ENCODE peak calls at places on chromosome 2, in eight cellular contexts. One of them, this sample, is unnamed.

GRCh38 chr2:223600056-223600455 is 2.1 kb downstream of the SCG2 start:
- DNase-seq in NCI-H460: no peak
- DNase-seq in effector memory CD8-positive, alpha-beta T cell: no peak
- DNase-seq in activated T-helper 1 cell treated with Interleukin-2 at 50 U/mL for 16 hours: no peak
- DNase-seq in NCI-H1417: no peak
- DNase-seq in EH: peak; percentile 43
- DNase-seq in bronchial epithelial cell: no peak
- DNase-seq in stimulated activated CD8-positive, alpha-beta memory T cell treated with anti-CD3 and anti-CD28 coated beads, Interleukin-4, amount 100 ng/mL, for 1 hour: no peak
- DNase-seq in this sample: no peak

GRCh38 chr2:190446193-190446592 is 38.0 kb downstream of the MFSD6 start:
- DNase-seq in NCI-H460: no peak
- DNase-seq in effector memory CD8-positive, alpha-beta T cell: no peak
- DNase-seq in activated T-helper 1 cell treated with Interleukin-2 at 50 U/mL for 16 hours: no peak
- DNase-seq in NCI-H1417: no peak
- DNase-seq in EH: no peak
- DNase-seq in bronchial epithelial cell: no peak
- DNase-seq in stimulated activated CD8-positive, alpha-beta memory T cell treated with anti-CD3 and anti-CD28 coated beads, Interleukin-4, amount 100 ng/mL, for 1 hour: no peak
- DNase-seq in this sample: no peak

GRCh38 chr2:128424806-128425205 is 106.1 kb upstream of the HS6ST1 start:
- DNase-seq in NCI-H460: no peak
- DNase-seq in effector memory CD8-positive, alpha-beta T cell: no peak
- DNase-seq in activated T-helper 1 cell treated with Interleukin-2 at 50 U/mL for 16 hours: no peak
- DNase-seq in NCI-H1417: no peak
- DNase-seq in EH: no peak
- DNase-seq in bronchial epithelial cell: no peak
- DNase-seq in stimulated activated CD8-positive, alpha-beta memory T cell treated with anti-CD3 and anti-CD28 coated beads, Interleukin-4, amount 100 ng/mL, for 1 hour: no peak
- DNase-seq in this sample: no peak

GRCh38 chr2:173216668-173217067 is 138.0 kb upstream of the CDCA7 start:
- DNase-seq in NCI-H460: no peak
- DNase-seq in effector memory CD8-positive, alpha-beta T cell: no peak
- DNase-seq in activated T-helper 1 cell treated with Interleukin-2 at 50 U/mL for 16 hours: no peak
- DNase-seq in NCI-H1417: no peak
- DNase-seq in EH: no peak
- DNase-seq in bronchial epithelial cell: no peak
- DNase-seq in stimulated activated CD8-positive, alpha-beta memory T cell treated with anti-CD3 and anti-CD28 coated beads, Interleukin-4, amount 100 ng/mL, for 1 hour: no peak
- DNase-seq in this sample: no peak

GRCh38 chr2:54586062-54586982 is 130.2 kb downstream of the SPTBN1 start:
- DNase-seq in NCI-H460: no peak
- DNase-seq in effector memory CD8-positive, alpha-beta T cell: no peak
- DNase-seq in activated T-helper 1 cell treated with Interleukin-2 at 50 U/mL for 16 hours: no peak
- DNase-seq in NCI-H1417: no peak
- DNase-seq in EH: no peak
- DNase-seq in bronchial epithelial cell: no peak
- DNase-seq in stimulated activated CD8-positive, alpha-beta memory T cell treated with anti-CD3 and anti-CD28 coated beads, Interleukin-4, amount 100 ng/mL, for 1 hour: no peak
- DNase-seq in this sample: no peak

GRCh38 chr2:104755026-104755856 is 98.7 kb upstream of the POU3F3 start:
- DNase-seq in NCI-H460: no peak
- DNase-seq in effector memory CD8-positive, alpha-beta T cell: no peak
- DNase-seq in activated T-helper 1 cell treated with Interleukin-2 at 50 U/mL for 16 hours: no peak
- DNase-seq in NCI-H1417: no peak
- DNase-seq in EH: peak; percentile 37
- DNase-seq in bronchial epithelial cell: no peak
- DNase-seq in stimulated activated CD8-positive, alpha-beta memory T cell treated with anti-CD3 and anti-CD28 coated beads, Interleukin-4, amount 100 ng/mL, for 1 hour: no peak
- DNase-seq in this sample: no peak

GRCh38 chr2:170680172-170680913 is 34.8 kb upstream of the SP5 start:
- DNase-seq in NCI-H460: no peak
- DNase-seq in effector memory CD8-positive, alpha-beta T cell: no peak
- DNase-seq in activated T-helper 1 cell treated with Interleukin-2 at 50 U/mL for 16 hours: no peak
- DNase-seq in NCI-H1417: no peak
- DNase-seq in EH: no peak
- DNase-seq in bronchial epithelial cell: no peak
- DNase-seq in stimulated activated CD8-positive, alpha-beta memory T cell treated with anti-CD3 and anti-CD28 coated beads, Interleukin-4, amount 100 ng/mL, for 1 hour: no peak
- DNase-seq in this sample: no peak

GRCh38 chr2:165601866-165602636 is 132.6 kb downstream of the CSRNP3 start:
- DNase-seq in NCI-H460: peak; percentile 40
- DNase-seq in effector memory CD8-positive, alpha-beta T cell: no peak
- DNase-seq in activated T-helper 1 cell treated with Interleukin-2 at 50 U/mL for 16 hours: no peak
- DNase-seq in NCI-H1417: no peak
- DNase-seq in EH: peak; percentile 43
- DNase-seq in bronchial epithelial cell: peak; percentile 93
- DNase-seq in stimulated activated CD8-positive, alpha-beta memory T cell treated with anti-CD3 and anti-CD28 coated beads, Interleukin-4, amount 100 ng/mL, for 1 hour: no peak
- DNase-seq in this sample: no peak

GRCh38 chr2:74867841-74868658 is 34.1 kb downstream of the HK2 start:
- DNase-seq in NCI-H460: no peak
- DNase-seq in effector memory CD8-positive, alpha-beta T cell: no peak
- DNase-seq in activated T-helper 1 cell treated with Interleukin-2 at 50 U/mL for 16 hours: no peak
- DNase-seq in NCI-H1417: no peak
- DNase-seq in EH: peak; percentile 98
- DNase-seq in bronchial epithelial cell: no peak
- DNase-seq in stimulated activated CD8-positive, alpha-beta memory T cell treated with anti-CD3 and anti-CD28 coated beads, Interleukin-4, amount 100 ng/mL, for 1 hour: no peak
- DNase-seq in this sample: no peak

GRCh38 chr2:118249970-118250369 is 161.7 kb downstream of the INSIG2 start:
- DNase-seq in NCI-H460: no peak
- DNase-seq in effector memory CD8-positive, alpha-beta T cell: no peak
- DNase-seq in activated T-helper 1 cell treated with Interleukin-2 at 50 U/mL for 16 hours: no peak
- DNase-seq in NCI-H1417: no peak
- DNase-seq in EH: peak; percentile 72
- DNase-seq in bronchial epithelial cell: peak; percentile 89
- DNase-seq in stimulated activated CD8-positive, alpha-beta memory T cell treated with anti-CD3 and anti-CD28 coated beads, Interleukin-4, amount 100 ng/mL, for 1 hour: no peak
- DNase-seq in this sample: no peak

GRCh38 chr2:39871291-39871761 is 92.3 kb upstream of the THUMPD2 start:
- DNase-seq in NCI-H460: no peak
- DNase-seq in effector memory CD8-positive, alpha-beta T cell: no peak
- DNase-seq in activated T-helper 1 cell treated with Interleukin-2 at 50 U/mL for 16 hours: no peak
- DNase-seq in NCI-H1417: peak; percentile 77
- DNase-seq in EH: peak; percentile 99
- DNase-seq in bronchial epithelial cell: peak; percentile 89
- DNase-seq in stimulated activated CD8-positive, alpha-beta memory T cell treated with anti-CD3 and anti-CD28 coated beads, Interleukin-4, amount 100 ng/mL, for 1 hour: no peak
- DNase-seq in this sample: no peak

GRCh38 chr2:25567406-25567805 is 106.0 kb downstream of the DTNB start:
- DNase-seq in NCI-H460: peak; percentile 12
- DNase-seq in effector memory CD8-positive, alpha-beta T cell: no peak
- DNase-seq in activated T-helper 1 cell treated with Interleukin-2 at 50 U/mL for 16 hours: no peak
- DNase-seq in NCI-H1417: peak; percentile 31
- DNase-seq in EH: peak; percentile 71
- DNase-seq in bronchial epithelial cell: peak; percentile 45
- DNase-seq in stimulated activated CD8-positive, alpha-beta memory T cell treated with anti-CD3 and anti-CD28 coated beads, Interleukin-4, amount 100 ng/mL, for 1 hour: no peak
- DNase-seq in this sample: no peak

GRCh38 chr2:40725950-40726349 is 274.1 kb upstream of the SLC8A1 start:
- DNase-seq in NCI-H460: no peak
- DNase-seq in effector memory CD8-positive, alpha-beta T cell: no peak
- DNase-seq in activated T-helper 1 cell treated with Interleukin-2 at 50 U/mL for 16 hours: no peak
- DNase-seq in NCI-H1417: no peak
- DNase-seq in EH: no peak
- DNase-seq in bronchial epithelial cell: peak; percentile 60
- DNase-seq in stimulated activated CD8-positive, alpha-beta memory T cell treated with anti-CD3 and anti-CD28 coated beads, Interleukin-4, amount 100 ng/mL, for 1 hour: no peak
- DNase-seq in this sample: no peak

GRCh38 chr2:165440367-165440766 is 29.1 kb upstream of the CSRNP3 start:
- DNase-seq in NCI-H460: no peak
- DNase-seq in effector memory CD8-positive, alpha-beta T cell: no peak
- DNase-seq in activated T-helper 1 cell treated with Interleukin-2 at 50 U/mL for 16 hours: no peak
- DNase-seq in NCI-H1417: no peak
- DNase-seq in EH: peak; percentile 65
- DNase-seq in bronchial epithelial cell: no peak
- DNase-seq in stimulated activated CD8-positive, alpha-beta memory T cell treated with anti-CD3 and anti-CD28 coated beads, Interleukin-4, amount 100 ng/mL, for 1 hour: no peak
- DNase-seq in this sample: no peak

GRCh38 chr2:30030361-30030760 is 109.0 kb upstream of the ALK start:
- DNase-seq in NCI-H460: no peak
- DNase-seq in effector memory CD8-positive, alpha-beta T cell: no peak
- DNase-seq in activated T-helper 1 cell treated with Interleukin-2 at 50 U/mL for 16 hours: no peak
- DNase-seq in NCI-H1417: no peak
- DNase-seq in EH: no peak
- DNase-seq in bronchial epithelial cell: peak; percentile 4
- DNase-seq in stimulated activated CD8-positive, alpha-beta memory T cell treated with anti-CD3 and anti-CD28 coated beads, Interleukin-4, amount 100 ng/mL, for 1 hour: no peak
- DNase-seq in this sample: no peak

GRCh38 chr2:190716176-190716807 is 67.4 kb downstream of the NAB1 start:
- DNase-seq in NCI-H460: no peak
- DNase-seq in effector memory CD8-positive, alpha-beta T cell: no peak
- DNase-seq in activated T-helper 1 cell treated with Interleukin-2 at 50 U/mL for 16 hours: no peak
- DNase-seq in NCI-H1417: no peak
- DNase-seq in EH: peak; percentile 7
- DNase-seq in bronchial epithelial cell: peak; percentile 22
- DNase-seq in stimulated activated CD8-positive, alpha-beta memory T cell treated with anti-CD3 and anti-CD28 coated beads, Interleukin-4, amount 100 ng/mL, for 1 hour: no peak
- DNase-seq in this sample: no peak

GRCh38 chr2:20040489-20041172 is 10.8 kb downstream of the LAPTM4A start:
- DNase-seq in NCI-H460: no peak
- DNase-seq in effector memory CD8-positive, alpha-beta T cell: no peak
- DNase-seq in activated T-helper 1 cell treated with Interleukin-2 at 50 U/mL for 16 hours: no peak
- DNase-seq in NCI-H1417: no peak
- DNase-seq in EH: peak; percentile 54
- DNase-seq in bronchial epithelial cell: peak; percentile 86
- DNase-seq in stimulated activated CD8-positive, alpha-beta memory T cell treated with anti-CD3 and anti-CD28 coated beads, Interleukin-4, amount 100 ng/mL, for 1 hour: no peak
- DNase-seq in this sample: no peak

GRCh38 chr2:152647417-152648010 is 69.7 kb downstream of the PRPF40A start:
- DNase-seq in NCI-H460: no peak
- DNase-seq in effector memory CD8-positive, alpha-beta T cell: no peak
- DNase-seq in activated T-helper 1 cell treated with Interleukin-2 at 50 U/mL for 16 hours: no peak
- DNase-seq in NCI-H1417: no peak
- DNase-seq in EH: peak; percentile 50
- DNase-seq in bronchial epithelial cell: peak; percentile 13
- DNase-seq in stimulated activated CD8-positive, alpha-beta memory T cell treated with anti-CD3 and anti-CD28 coated beads, Interleukin-4, amount 100 ng/mL, for 1 hour: no peak
- DNase-seq in this sample: no peak

GRCh38 chr2:95264626-95265025 is 9.6 kb upstream of the PROM2 start:
- DNase-seq in NCI-H460: no peak
- DNase-seq in effector memory CD8-positive, alpha-beta T cell: no peak
- DNase-seq in activated T-helper 1 cell treated with Interleukin-2 at 50 U/mL for 16 hours: no peak
- DNase-seq in NCI-H1417: no peak
- DNase-seq in EH: peak; percentile 18
- DNase-seq in bronchial epithelial cell: no peak
- DNase-seq in stimulated activated CD8-positive, alpha-beta memory T cell treated with anti-CD3 and anti-CD28 coated beads, Interleukin-4, amount 100 ng/mL, for 1 hour: no peak
- DNase-seq in this sample: no peak

GRCh38 chr2:236955675-236956618 is 129.7 kb upstream of the COPS8 start:
- DNase-seq in NCI-H460: no peak
- DNase-seq in effector memory CD8-positive, alpha-beta T cell: no peak
- DNase-seq in activated T-helper 1 cell treated with Interleukin-2 at 50 U/mL for 16 hours: no peak
- DNase-seq in NCI-H1417: peak; percentile 65
- DNase-seq in EH: peak; percentile 6
- DNase-seq in bronchial epithelial cell: no peak
- DNase-seq in stimulated activated CD8-positive, alpha-beta memory T cell treated with anti-CD3 and anti-CD28 coated beads, Interleukin-4, amount 100 ng/mL, for 1 hour: no peak
- DNase-seq in this sample: no peak

GRCh38 chr2:240132651-240132980 is 3.5 kb downstream of the COPS9 start:
- DNase-seq in NCI-H460: no peak
- DNase-seq in effector memory CD8-positive, alpha-beta T cell: no peak
- DNase-seq in activated T-helper 1 cell treated with Interleukin-2 at 50 U/mL for 16 hours: no peak
- DNase-seq in NCI-H1417: no peak
- DNase-seq in EH: no peak
- DNase-seq in bronchial epithelial cell: no peak
- DNase-seq in stimulated activated CD8-positive, alpha-beta memory T cell treated with anti-CD3 and anti-CD28 coated beads, Interleukin-4, amount 100 ng/mL, for 1 hour: no peak
- DNase-seq in this sample: no peak

GRCh38 chr2:10400568-10400977 is 47.6 kb downstream of the ODC1 start:
- DNase-seq in NCI-H460: no peak
- DNase-seq in effector memory CD8-positive, alpha-beta T cell: no peak
- DNase-seq in activated T-helper 1 cell treated with Interleukin-2 at 50 U/mL for 16 hours: no peak
- DNase-seq in NCI-H1417: no peak
- DNase-seq in EH: no peak
- DNase-seq in bronchial epithelial cell: no peak
- DNase-seq in stimulated activated CD8-positive, alpha-beta memory T cell treated with anti-CD3 and anti-CD28 coated beads, Interleukin-4, amount 100 ng/mL, for 1 hour: no peak
- DNase-seq in this sample: no peak

GRCh38 chr2:220198911-220199310 is 571.5 kb downstream of the SLC4A3 start:
- DNase-seq in NCI-H460: peak; percentile 11
- DNase-seq in effector memory CD8-positive, alpha-beta T cell: no peak
- DNase-seq in activated T-helper 1 cell treated with Interleukin-2 at 50 U/mL for 16 hours: no peak
- DNase-seq in NCI-H1417: no peak
- DNase-seq in EH: peak; percentile 85
- DNase-seq in bronchial epithelial cell: peak; percentile 99
- DNase-seq in stimulated activated CD8-positive, alpha-beta memory T cell treated with anti-CD3 and anti-CD28 coated beads, Interleukin-4, amount 100 ng/mL, for 1 hour: no peak
- DNase-seq in this sample: no peak

GRCh38 chr2:86221066-86221684 is 21.9 kb downstream of the MRPL35 start:
- DNase-seq in NCI-H460: peak; percentile 35
- DNase-seq in effector memory CD8-positive, alpha-beta T cell: peak; percentile 10
- DNase-seq in activated T-helper 1 cell treated with Interleukin-2 at 50 U/mL for 16 hours: no peak
- DNase-seq in NCI-H1417: peak; percentile 40
- DNase-seq in EH: peak; percentile 59
- DNase-seq in bronchial epithelial cell: peak; percentile 34
- DNase-seq in stimulated activated CD8-positive, alpha-beta memory T cell treated with anti-CD3 and anti-CD28 coated beads, Interleukin-4, amount 100 ng/mL, for 1 hour: no peak
- DNase-seq in this sample: no peak

GRCh38 chr2:239767016-239767905 is 257.9 kb downstream of the NDUFA10 start:
- DNase-seq in NCI-H460: no peak
- DNase-seq in effector memory CD8-positive, alpha-beta T cell: no peak
- DNase-seq in activated T-helper 1 cell treated with Interleukin-2 at 50 U/mL for 16 hours: no peak
- DNase-seq in NCI-H1417: no peak
- DNase-seq in EH: no peak
- DNase-seq in bronchial epithelial cell: no peak
- DNase-seq in stimulated activated CD8-positive, alpha-beta memory T cell treated with anti-CD3 and anti-CD28 coated beads, Interleukin-4, amount 100 ng/mL, for 1 hour: no peak
- DNase-seq in this sample: no peak

GRCh38 chr2:240252872-240253511 is 112.5 kb upstream of the OTOS start:
- DNase-seq in NCI-H460: no peak
- DNase-seq in effector memory CD8-positive, alpha-beta T cell: no peak
- DNase-seq in activated T-helper 1 cell treated with Interleukin-2 at 50 U/mL for 16 hours: no peak
- DNase-seq in NCI-H1417: no peak
- DNase-seq in EH: no peak
- DNase-seq in bronchial epithelial cell: no peak
- DNase-seq in stimulated activated CD8-positive, alpha-beta memory T cell treated with anti-CD3 and anti-CD28 coated beads, Interleukin-4, amount 100 ng/mL, for 1 hour: no peak
- DNase-seq in this sample: no peak

GRCh38 chr2:2649109-2650072 is 318.3 kb upstream of the MYT1L start:
- DNase-seq in NCI-H460: no peak
- DNase-seq in effector memory CD8-positive, alpha-beta T cell: no peak
- DNase-seq in activated T-helper 1 cell treated with Interleukin-2 at 50 U/mL for 16 hours: no peak
- DNase-seq in NCI-H1417: no peak
- DNase-seq in EH: no peak
- DNase-seq in bronchial epithelial cell: no peak
- DNase-seq in stimulated activated CD8-positive, alpha-beta memory T cell treated with anti-CD3 and anti-CD28 coated beads, Interleukin-4, amount 100 ng/mL, for 1 hour: no peak
- DNase-seq in this sample: no peak

GRCh38 chr2:70984576-70985282 is 6.3 kb downstream of the ANKRD53 start:
- DNase-seq in NCI-H460: peak; percentile 30
- DNase-seq in effector memory CD8-positive, alpha-beta T cell: peak; percentile 79
- DNase-seq in activated T-helper 1 cell treated with Interleukin-2 at 50 U/mL for 16 hours: peak; percentile 70
- DNase-seq in NCI-H1417: no peak
- DNase-seq in EH: peak; percentile 40
- DNase-seq in bronchial epithelial cell: peak; percentile 41
- DNase-seq in stimulated activated CD8-positive, alpha-beta memory T cell treated with anti-CD3 and anti-CD28 coated beads, Interleukin-4, amount 100 ng/mL, for 1 hour: peak; percentile 63
- DNase-seq in this sample: peak; percentile 73